ENCODE peak calls at places on chromosomes 7 and 10, in six cellular contexts. G, T, S, M, L and H are unnamed samples.

GRCh38 chr7:85950418-85950817 is 693.3 kb upstream of the GRM3 start:
- DNase-seq in G (no peak), T (no peak), S (no peak), M (no peak), L (no peak), H (no peak)

GRCh38 chr7:112105584-112106540 is 100.3 kb downstream of the DOCK4 start:
- DNase-seq in G (no peak), T (no peak), S (no peak), M (no peak), L (no peak), H (no peak)

GRCh38 chr10:71241899-71242620 is 29.7 kb downstream of the UNC5B start:
- DNase-seq in G (no peak), T (no peak), S (no peak), M (peak; percentile 36), L (no peak), H (no peak)

GRCh38 chr7:22356010-22356854 is 722 bp downstream of the RAPGEF5 start:
- DNase-seq in G (no peak), T (no peak), S (peak; percentile 46), M (no peak), L (peak; percentile 16), H (no peak)

GRCh38 chr10:112832361-112832878 is 117.6 kb upstream of the TCF7L2 start:
- DNase-seq in G (no peak), T (no peak), S (no peak), M (no peak), L (peak; percentile 42), H (peak; percentile 18)

GRCh38 chr10:82128527-82128926 is 253.5 kb downstream of the NRG3 start:
- DNase-seq in G (no peak), T (no peak), S (no peak), M (no peak), L (no peak), H (no peak)

GRCh38 chr10:79176052-79176501 is 107.3 kb downstream of the ZMIZ1 start:
- DNase-seq in G (no peak), T (no peak), S (no peak), M (no peak), L (no peak), H (peak; percentile 95)

GRCh38 chr7:143284591-143285453 is at the start of gene TMEM139:
- DNase-seq in G (no peak), T (no peak), S (no peak), M (no peak), L (no peak), H (no peak)

GRCh38 chr10:92839191-92840085 is 8.9 kb upstream of the EXOC6 start:
- DNase-seq in G (peak; percentile 32), T (no peak), S (peak; percentile 56), M (peak; percentile 89), L (no peak), H (peak; percentile 91)

GRCh38 chr10:121460733-121461132 is 137.5 kb downstream of the FGFR2 start:
- DNase-seq in G (no peak), T (no peak), S (no peak), M (no peak), L (peak; percentile 72), H (no peak)

GRCh38 chr10:89352802-89353201 is 25.0 kb downstream of the IFIT3 start:
- DNase-seq in G (no peak), T (no peak), S (no peak), M (no peak), L (no peak), H (no peak)

GRCh38 chr7:7720750-7721621 is 2.6 kb upstream of the RPA3 start:
- DNase-seq in G (no peak), T (no peak), S (peak; percentile 49), M (no peak), L (no peak), H (no peak)

GRCh38 chr10:44801383-44802327 is 109.5 kb upstream of the TMEM72 start:
- DNase-seq in G (peak; percentile 15), T (no peak), S (no peak), M (no peak), L (peak; percentile 78), H (peak; percentile 97)

GRCh38 chr7:100221767-100222444 is 2.2 kb downstream of the PVRIG start:
- DNase-seq in G (no peak), T (no peak), S (peak; percentile 34), M (no peak), L (no peak), H (no peak)

GRCh38 chr10:47370878-47371277 is 13.2 kb downstream of the ZNF488 start:
- DNase-seq in G (no peak), T (no peak), S (no peak), M (no peak), L (no peak), H (no peak)

GRCh38 chr10:120601999-120602398 is 145.0 kb downstream of the PLPP4 start:
- DNase-seq in G (no peak), T (no peak), S (no peak), M (no peak), L (no peak), H (no peak)

GRCh38 chr7:70392870-70393269 is 739.1 kb upstream of the GALNT17 start:
- DNase-seq in G (no peak), T (no peak), S (no peak), M (no peak), L (no peak), H (no peak)

GRCh38 chr7:30788640-30789333 is 17.6 kb downstream of the MINDY4 start:
- DNase-seq in G (no peak), T (no peak), S (no peak), M (no peak), L (no peak), H (no peak)

GRCh38 chr10:78868048-78868447 is 200.7 kb upstream of the ZMIZ1 start:
- DNase-seq in G (no peak), T (no peak), S (no peak), M (no peak), L (no peak), H (no peak)

GRCh38 chr10:1546431-1547110 is 190.8 kb downstream of the ADARB2 start:
- DNase-seq in G (no peak), T (no peak), S (no peak), M (no peak), L (no peak), H (no peak)

GRCh38 chr7:28293529-28293835 is 112.9 kb upstream of the JAZF1 start:
- DNase-seq in G (no peak), T (no peak), S (no peak), M (no peak), L (no peak), H (no peak)

GRCh38 chr10:29257106-29257783 is 31.6 kb upstream of the LYZL1 start:
- DNase-seq in G (no peak), T (no peak), S (no peak), M (no peak), L (peak; percentile 40), H (peak; percentile 86)

GRCh38 chr7:47778153-47778661 is 170.1 kb downstream of the PKD1L1 start:
- DNase-seq in G (no peak), T (no peak), S (no peak), M (no peak), L (peak; percentile 63), H (no peak)